ENCODE peak calls at places on chromosomes 12 and 14, in seven cellular contexts. One of them, this sample, is unnamed.

GRCh38 chr14:52338282-52338681 is 24.2 kb downstream of the PTGER2 start:
- DNase-seq in CD4-positive, alpha-beta T cell: no peak
- DNase-seq in AG09309: no peak
- DNase-seq in CD4-positive, alpha-beta memory T cell: no peak
- DNase-seq in left lung: no peak
- DNase-seq in effector CD8-positive, alpha-beta T cell: no peak
- DNase-seq in pons: no peak
- DNase-seq in this sample: no peak

GRCh38 chr14:64998455-64998931 is 11.8 kb downstream of the FNTB start:
- DNase-seq in left lung: no peak
- DNase-seq in pons: no peak
- DNase-seq in effector CD8-positive, alpha-beta T cell: no peak
- DNase-seq in CD4-positive, alpha-beta T cell: no peak
- DNase-seq in AG09309: no peak
- DNase-seq in CD4-positive, alpha-beta memory T cell: no peak
- DNase-seq in this sample: no peak

GRCh38 chr12:3218846-3219632 is 141.9 kb downstream of the TSPAN9 start:
- DNase-seq in pons: no peak
- DNase-seq in CD4-positive, alpha-beta memory T cell: no peak
- DNase-seq in AG09309: no peak
- DNase-seq in left lung: no peak
- DNase-seq in effector CD8-positive, alpha-beta T cell: no peak
- DNase-seq in CD4-positive, alpha-beta T cell: no peak
- DNase-seq in this sample: no peak

GRCh38 chr12:7162691-7163114 is 26.8 kb upstream of the PEX5 start:
- DNase-seq in left lung: no peak
- DNase-seq in pons: no peak
- DNase-seq in CD4-positive, alpha-beta memory T cell: peak; percentile 26
- DNase-seq in CD4-positive, alpha-beta T cell: no peak
- DNase-seq in AG09309: no peak
- DNase-seq in effector CD8-positive, alpha-beta T cell: no peak
- DNase-seq in this sample: peak; percentile 35

GRCh38 chr14:57274551-57274950 is 5.8 kb downstream of the AP5M1 start:
- DNase-seq in AG09309: no peak
- DNase-seq in CD4-positive, alpha-beta memory T cell: no peak
- DNase-seq in left lung: no peak
- DNase-seq in effector CD8-positive, alpha-beta T cell: no peak
- DNase-seq in CD4-positive, alpha-beta T cell: no peak
- DNase-seq in pons: no peak
- DNase-seq in this sample: no peak

GRCh38 chr12:96448287-96448686 is 41.1 kb upstream of the CFAP54 start:
- DNase-seq in CD4-positive, alpha-beta memory T cell: no peak
- DNase-seq in AG09309: no peak
- DNase-seq in pons: no peak
- DNase-seq in CD4-positive, alpha-beta T cell: no peak
- DNase-seq in effector CD8-positive, alpha-beta T cell: no peak
- DNase-seq in left lung: no peak
- DNase-seq in this sample: no peak

GRCh38 chr14:28407931-28408330 is 358.7 kb upstream of the FOXG1 start:
- DNase-seq in pons: no peak
- DNase-seq in effector CD8-positive, alpha-beta T cell: no peak
- DNase-seq in CD4-positive, alpha-beta memory T cell: no peak
- DNase-seq in AG09309: no peak
- DNase-seq in CD4-positive, alpha-beta T cell: no peak
- DNase-seq in left lung: no peak
- DNase-seq in this sample: no peak

GRCh38 chr12:52390739-52391617 is 5.5 kb upstream of the KRT84 start:
- DNase-seq in CD4-positive, alpha-beta T cell: no peak
- DNase-seq in pons: no peak
- DNase-seq in effector CD8-positive, alpha-beta T cell: no peak
- DNase-seq in AG09309: no peak
- DNase-seq in left lung: no peak
- DNase-seq in CD4-positive, alpha-beta memory T cell: no peak
- DNase-seq in this sample: no peak

GRCh38 chr14:98999901-99000300 is 272.1 kb downstream of the BCL11B start:
- DNase-seq in AG09309: no peak
- DNase-seq in left lung: no peak
- DNase-seq in effector CD8-positive, alpha-beta T cell: no peak
- DNase-seq in CD4-positive, alpha-beta T cell: no peak
- DNase-seq in pons: no peak
- DNase-seq in CD4-positive, alpha-beta memory T cell: no peak
- DNase-seq in this sample: no peak

GRCh38 chr12:3973269-3973884 is 100.2 kb upstream of the PARP11 start:
- DNase-seq in pons: no peak
- DNase-seq in left lung: no peak
- DNase-seq in AG09309: no peak
- DNase-seq in effector CD8-positive, alpha-beta T cell: no peak
- DNase-seq in CD4-positive, alpha-beta T cell: no peak
- DNase-seq in CD4-positive, alpha-beta memory T cell: peak; percentile 15
- DNase-seq in this sample: no peak

GRCh38 chr12:116812238-116812637 is 69.0 kb downstream of the HRK start:
- DNase-seq in AG09309: no peak
- DNase-seq in effector CD8-positive, alpha-beta T cell: no peak
- DNase-seq in CD4-positive, alpha-beta memory T cell: no peak
- DNase-seq in CD4-positive, alpha-beta T cell: no peak
- DNase-seq in left lung: no peak
- DNase-seq in pons: no peak
- DNase-seq in this sample: no peak

GRCh38 chr12:112844814-112845565 is 53.4 kb downstream of the RPH3A start:
- DNase-seq in CD4-positive, alpha-beta T cell: no peak
- DNase-seq in CD4-positive, alpha-beta memory T cell: no peak
- DNase-seq in effector CD8-positive, alpha-beta T cell: no peak
- DNase-seq in AG09309: no peak
- DNase-seq in left lung: no peak
- DNase-seq in pons: no peak
- DNase-seq in this sample: no peak

GRCh38 chr12:130161261-130162231 is 718 bp upstream of the FZD10 start:
- DNase-seq in left lung: no peak
- DNase-seq in CD4-positive, alpha-beta T cell: no peak
- DNase-seq in pons: no peak
- DNase-seq in effector CD8-positive, alpha-beta T cell: no peak
- DNase-seq in AG09309: no peak
- DNase-seq in CD4-positive, alpha-beta memory T cell: no peak
- DNase-seq in this sample: no peak

GRCh38 chr14:106635569-106635968 is 1109.2 kb downstream of the TMEM121 start:
- DNase-seq in effector CD8-positive, alpha-beta T cell: no peak
- DNase-seq in pons: no peak
- DNase-seq in left lung: no peak
- DNase-seq in CD4-positive, alpha-beta memory T cell: no peak
- DNase-seq in CD4-positive, alpha-beta T cell: no peak
- DNase-seq in AG09309: no peak
- DNase-seq in this sample: no peak

GRCh38 chr12:120234643-120235368 is 30.7 kb downstream of the PXN start:
- DNase-seq in pons: peak; percentile 89
- DNase-seq in effector CD8-positive, alpha-beta T cell: no peak
- DNase-seq in CD4-positive, alpha-beta T cell: no peak
- DNase-seq in left lung: peak; percentile 78
- DNase-seq in CD4-positive, alpha-beta memory T cell: no peak
- DNase-seq in AG09309: peak; percentile 86
- DNase-seq in this sample: no peak

GRCh38 chr12:103712191-103712590 is 125.1 kb downstream of the STAB2 start:
- DNase-seq in effector CD8-positive, alpha-beta T cell: no peak
- DNase-seq in CD4-positive, alpha-beta T cell: no peak
- DNase-seq in AG09309: no peak
- DNase-seq in left lung: no peak
- DNase-seq in pons: no peak
- DNase-seq in CD4-positive, alpha-beta memory T cell: no peak
- DNase-seq in this sample: no peak

GRCh38 chr14:23548351-23549318 is 2.9 kb downstream of the ZFHX2 start:
- DNase-seq in AG09309: no peak
- DNase-seq in CD4-positive, alpha-beta T cell: no peak
- DNase-seq in left lung: no peak
- DNase-seq in CD4-positive, alpha-beta memory T cell: no peak
- DNase-seq in effector CD8-positive, alpha-beta T cell: no peak
- DNase-seq in pons: no peak
- DNase-seq in this sample: no peak

GRCh38 chr12:122951979-122952892 is 14.0 kb downstream of the ABCB9 start:
- DNase-seq in effector CD8-positive, alpha-beta T cell: peak; percentile 55
- DNase-seq in AG09309: no peak
- DNase-seq in CD4-positive, alpha-beta memory T cell: peak; percentile 69
- DNase-seq in left lung: peak; percentile 80
- DNase-seq in CD4-positive, alpha-beta T cell: peak; percentile 68
- DNase-seq in pons: peak; percentile 87
- DNase-seq in this sample: peak; percentile 87

GRCh38 chr12:95051241-95051640 is 22.2 kb downstream of the NR2C1 start:
- DNase-seq in CD4-positive, alpha-beta T cell: no peak
- DNase-seq in effector CD8-positive, alpha-beta T cell: no peak
- DNase-seq in CD4-positive, alpha-beta memory T cell: no peak
- DNase-seq in AG09309: no peak
- DNase-seq in left lung: no peak
- DNase-seq in pons: no peak
- DNase-seq in this sample: no peak

GRCh38 chr12:90233168-90234100 is 524.8 kb upstream of the ATP2B1 start:
- DNase-seq in effector CD8-positive, alpha-beta T cell: no peak
- DNase-seq in CD4-positive, alpha-beta memory T cell: no peak
- DNase-seq in left lung: no peak
- DNase-seq in pons: no peak
- DNase-seq in CD4-positive, alpha-beta T cell: no peak
- DNase-seq in AG09309: peak; percentile 47
- DNase-seq in this sample: no peak

GRCh38 chr14:103099081-103099732 is 4.7 kb downstream of the EXOC3L4 start:
- DNase-seq in effector CD8-positive, alpha-beta T cell: no peak
- DNase-seq in pons: no peak
- DNase-seq in AG09309: no peak
- DNase-seq in left lung: no peak
- DNase-seq in CD4-positive, alpha-beta memory T cell: no peak
- DNase-seq in CD4-positive, alpha-beta T cell: no peak
- DNase-seq in this sample: no peak

GRCh38 chr14:106518054-106518943 is 991.9 kb downstream of the TMEM121 start:
- DNase-seq in effector CD8-positive, alpha-beta T cell: peak; percentile 75
- DNase-seq in CD4-positive, alpha-beta memory T cell: peak; percentile 79
- DNase-seq in AG09309: no peak
- DNase-seq in left lung: no peak
- DNase-seq in pons: peak; percentile 17
- DNase-seq in CD4-positive, alpha-beta T cell: peak; percentile 87
- DNase-seq in this sample: peak; percentile 29

GRCh38 chr12:93979189-93979588 is 169.2 kb upstream of the PLXNC1 start:
- DNase-seq in AG09309: peak; percentile 10
- DNase-seq in CD4-positive, alpha-beta T cell: no peak
- DNase-seq in effector CD8-positive, alpha-beta T cell: no peak
- DNase-seq in pons: peak; percentile 34
- DNase-seq in CD4-positive, alpha-beta memory T cell: peak; percentile 45
- DNase-seq in left lung: no peak
- DNase-seq in this sample: peak; percentile 33

GRCh38 chr14:34872822-34873590 is 2.2 kb downstream of the BAZ1A start:
- DNase-seq in CD4-positive, alpha-beta memory T cell: no peak
- DNase-seq in AG09309: no peak
- DNase-seq in effector CD8-positive, alpha-beta T cell: no peak
- DNase-seq in CD4-positive, alpha-beta T cell: peak; percentile 7
- DNase-seq in pons: peak; percentile 82
- DNase-seq in left lung: no peak
- DNase-seq in this sample: no peak

GRCh38 chr14:76514599-76514998 is 138.7 kb downstream of the ESRRB start:
- DNase-seq in pons: peak; percentile 42
- DNase-seq in AG09309: no peak
- DNase-seq in left lung: no peak
- DNase-seq in CD4-positive, alpha-beta T cell: no peak
- DNase-seq in effector CD8-positive, alpha-beta T cell: no peak
- DNase-seq in CD4-positive, alpha-beta memory T cell: no peak
- DNase-seq in this sample: peak; percentile 43

GRCh38 chr14:90349729-90350128 is 18.0 kb upstream of the NRDE2 start:
- DNase-seq in pons: no peak
- DNase-seq in CD4-positive, alpha-beta memory T cell: no peak
- DNase-seq in CD4-positive, alpha-beta T cell: no peak
- DNase-seq in left lung: no peak
- DNase-seq in AG09309: no peak
- DNase-seq in effector CD8-positive, alpha-beta T cell: no peak
- DNase-seq in this sample: no peak

GRCh38 chr12:84508943-84509342 is 403.7 kb downstream of the SLC6A15 start:
- DNase-seq in effector CD8-positive, alpha-beta T cell: no peak
- DNase-seq in pons: peak; percentile 15
- DNase-seq in CD4-positive, alpha-beta memory T cell: no peak
- DNase-seq in CD4-positive, alpha-beta T cell: no peak
- DNase-seq in AG09309: peak; percentile 13
- DNase-seq in left lung: peak; percentile 43
- DNase-seq in this sample: no peak

GRCh38 chr14:50002926-50003212 is 110.0 kb downstream of the ARF6 start:
- DNase-seq in AG09309: no peak
- DNase-seq in effector CD8-positive, alpha-beta T cell: no peak
- DNase-seq in CD4-positive, alpha-beta T cell: no peak
- DNase-seq in pons: no peak
- DNase-seq in CD4-positive, alpha-beta memory T cell: no peak
- DNase-seq in left lung: no peak
- DNase-seq in this sample: no peak

GRCh38 chr14:68979722-68980552 is 835 bp upstream of the ACTN1 start:
- DNase-seq in AG09309: no peak
- DNase-seq in CD4-positive, alpha-beta memory T cell: no peak
- DNase-seq in pons: no peak
- DNase-seq in effector CD8-positive, alpha-beta T cell: no peak
- DNase-seq in left lung: peak; percentile 61
- DNase-seq in CD4-positive, alpha-beta T cell: no peak
- DNase-seq in this sample: no peak

GRCh38 chr14:46686652-46687051 is 35.1 kb upstream of the RPL10L start:
- DNase-seq in left lung: no peak
- DNase-seq in CD4-positive, alpha-beta T cell: no peak
- DNase-seq in effector CD8-positive, alpha-beta T cell: no peak
- DNase-seq in AG09309: no peak
- DNase-seq in CD4-positive, alpha-beta memory T cell: no peak
- DNase-seq in pons: no peak
- DNase-seq in this sample: no peak

GRCh38 chr14:41607966-41608663 is 1.4 kb downstream of the LRFN5 start:
- DNase-seq in CD4-positive, alpha-beta T cell: no peak
- DNase-seq in left lung: no peak
- DNase-seq in CD4-positive, alpha-beta memory T cell: no peak
- DNase-seq in pons: no peak
- DNase-seq in AG09309: no peak
- DNase-seq in effector CD8-positive, alpha-beta T cell: no peak
- DNase-seq in this sample: no peak

GRCh38 chr12:57886590-57887363 is 40.2 kb upstream of the CTDSP2 start:
- DNase-seq in CD4-positive, alpha-beta memory T cell: no peak
- DNase-seq in AG09309: no peak
- DNase-seq in left lung: no peak
- DNase-seq in effector CD8-positive, alpha-beta T cell: no peak
- DNase-seq in pons: no peak
- DNase-seq in CD4-positive, alpha-beta T cell: no peak
- DNase-seq in this sample: no peak

GRCh38 chr12:109606261-109607028 is 32.9 kb downstream of the MVK start:
- DNase-seq in pons: peak; percentile 75
- DNase-seq in AG09309: no peak
- DNase-seq in effector CD8-positive, alpha-beta T cell: no peak
- DNase-seq in left lung: no peak
- DNase-seq in CD4-positive, alpha-beta T cell: no peak
- DNase-seq in CD4-positive, alpha-beta memory T cell: no peak
- DNase-seq in this sample: no peak

GRCh38 chr14:38554046-38554445 is 298.2 kb upstream of the CLEC14A start:
- DNase-seq in AG09309: no peak
- DNase-seq in pons: no peak
- DNase-seq in CD4-positive, alpha-beta memory T cell: no peak
- DNase-seq in effector CD8-positive, alpha-beta T cell: no peak
- DNase-seq in left lung: no peak
- DNase-seq in CD4-positive, alpha-beta T cell: no peak
- DNase-seq in this sample: no peak

This sample was measured in GM10248.